ENCODE peak calls at places on chromosomes 12 and 14, in ten cellular contexts. I is lower lobe of right lung, F is cardiac fibroblast, J is AG09309, P is foreskin fibroblast, S is IMR-90, K is fibroblast of the aortic adventitia, V is fibroblast of mammary gland, G is ovary, X is HFF-Myc. Z is an unnamed sample.
A peak's percentile ranks its signal among the peaks of the same experiment; 100 is the strongest.

GRCh38 chr12:126704609-126705008 is 1562.4 kb upstream of the TMEM132C start:
- DNase-seq in V (no peak), S (no peak), F (no peak), G (no peak), J (no peak), P (no peak), K (no peak), I (no peak), X (no peak), Z (no peak)

GRCh38 chr12:112574896-112575558 is 156.3 kb downstream of the PTPN11 start:
- DNase-seq in J (no peak), X (no peak), F (no peak), I (no peak), K (no peak), V (no peak), S (no peak), P (no peak), G (no peak), Z (no peak)

GRCh38 chr12:66048843-66049537 is 81.6 kb downstream of the LLPH start:
- DNase-seq in S (peak; percentile 47), J (no peak), G (no peak), P (peak; percentile 29), X (no peak), K (peak; percentile 36), I (no peak), F (peak; percentile 52), V (peak; percentile 75), Z (peak; percentile 86)

GRCh38 chr12:40819427-40820108 is 127.3 kb downstream of the CNTN1 start:
- DNase-seq in G (no peak), K (no peak), I (peak; percentile 40), V (no peak), P (no peak), J (no peak), S (no peak), X (no peak), F (no peak), Z (no peak)

GRCh38 chr12:32946504-32947131 is 50.0 kb upstream of the PKP2 start:
- DNase-seq in K (no peak), F (no peak), V (no peak), G (no peak), P (no peak), S (no peak), X (no peak), J (no peak), I (no peak), Z (no peak)

GRCh38 chr14:29906256-29906885 is 21.3 kb downstream of the PRKD1 start:
- DNase-seq in V (peak; percentile 84), P (peak; percentile 30), F (no peak), J (no peak), S (peak; percentile 71), G (no peak), I (no peak), K (peak; percentile 19), X (no peak), Z (peak; percentile 17)

GRCh38 chr14:75561013-75561432 is 17.4 kb upstream of the FLVCR2 start:
- DNase-seq in V (peak; percentile 71), P (peak; percentile 57), I (peak; percentile 86), G (peak; percentile 52), J (peak; percentile 21), X (peak; percentile 38), K (peak; percentile 79), S (peak; percentile 67), F (peak; percentile 84), Z (peak; percentile 73)

GRCh38 chr14:59465570-59466150 is 480 bp upstream of the GPR135 start:
- DNase-seq in V (no peak), I (no peak), F (no peak), G (no peak), X (no peak), J (no peak), S (no peak), K (no peak), P (no peak), Z (no peak)

GRCh38 chr12:132597333-132598283 is 12.8 kb downstream of the LRCOL1 start:
- DNase-seq in X (no peak), I (no peak), K (peak; percentile 34), G (no peak), V (peak; percentile 29), P (peak; percentile 61), S (peak; percentile 23), J (no peak), F (peak; percentile 89), Z (peak; percentile 87)

GRCh38 chr12:14601692-14602091 is 34.0 kb upstream of the PLBD1 start:
- DNase-seq in J (no peak), V (no peak), P (no peak), S (no peak), F (no peak), I (no peak), K (no peak), X (no peak), G (no peak), Z (no peak)

GRCh38 chr12:24960222-24960855 is 11.4 kb upstream of the BCAT1 start:
- DNase-seq in J (peak; percentile 27), V (peak; percentile 69), I (no peak), F (peak; percentile 66), X (no peak), K (peak; percentile 69), P (peak; percentile 42), S (peak; percentile 72), G (no peak), Z (peak; percentile 59)

DNA sequence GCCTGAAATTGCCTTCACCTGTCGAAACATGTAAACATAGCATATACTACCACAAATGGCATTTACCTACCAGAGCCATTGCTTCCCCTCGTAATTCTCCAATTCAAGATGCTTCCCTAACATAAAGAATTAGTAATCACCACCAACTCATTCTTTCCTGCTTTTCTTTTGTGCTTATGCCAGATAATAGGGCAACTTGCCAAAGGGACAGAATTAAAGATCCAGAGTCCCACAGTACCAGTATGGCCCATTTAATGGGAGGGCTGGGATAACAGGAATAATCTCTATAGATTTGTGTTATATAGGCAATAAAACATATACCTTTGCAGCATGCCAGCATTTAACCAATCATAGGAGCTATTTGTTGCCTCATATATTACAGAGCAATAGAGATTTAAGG is 31.0 kb downstream of the ATF7 start:
- DNase-seq in G (no peak), F (peak; percentile 34), J (no peak), P (no peak), S (no peak), X (no peak), V (no peak), I (no peak), K (no peak), Z (no peak)
- TF ChIP-seq CTCF in G (no peak), F (no peak), J (no peak), P (no peak), S (no peak), X (no peak), V (no peak), I (no peak), K (no peak), Z (no peak)

GRCh38 chr14:53110103-53110502 is 43.0 kb downstream of the DDHD1 start:
- DNase-seq in F (no peak), K (no peak), S (no peak), P (no peak), I (no peak), V (no peak), G (no peak), J (no peak), X (no peak), Z (no peak)

GRCh38 chr14:53109688-53110041 is 43.5 kb downstream of the DDHD1 start:
- DNase-seq in F (no peak), S (no peak), V (no peak), X (no peak), K (no peak), G (no peak), I (no peak), J (no peak), P (no peak), Z (no peak)

GRCh38 chr14:53109028-53109687 is 44.0 kb downstream of the DDHD1 start:
- DNase-seq in P (no peak), F (no peak), K (no peak), J (no peak), V (no peak), G (no peak), S (no peak), X (no peak), I (no peak), Z (peak; percentile 69)

GRCh38 chr14:53106768-53107167 is 46.4 kb downstream of the DDHD1 start:
- DNase-seq in I (no peak), G (no peak), V (no peak), X (no peak), P (no peak), S (no peak), J (no peak), F (no peak), K (no peak), Z (no peak)

GRCh38 chr14:53108292-53108937 is 44.7 kb downstream of the DDHD1 start:
- DNase-seq in G (no peak), S (no peak), F (no peak), P (no peak), V (no peak), I (no peak), J (no peak), K (no peak), X (no peak), Z (peak; percentile 44)
- H3K4me3 ChIP-seq in G (no peak overlapping the region), S (no peak overlapping the region), F (no peak overlapping the region), P (no peak overlapping the region), V (no peak overlapping the region), I (peak overlapping the region; percentile 40), J (no peak overlapping the region), K (no peak overlapping the region), X (no peak overlapping the region), Z (peak overlapping the region; percentile 54)

GRCh38 chr14:74064883-74065282 is 19.4 kb downstream of the ALDH6A1 start:
- DNase-seq in X (no peak), J (no peak), I (no peak), K (no peak), F (no peak), P (no peak), S (peak; percentile 11), G (no peak), V (peak; percentile 44), Z (peak; percentile 76)
- TF ChIP-seq CTCF in X (no peak), J (no peak), I (no peak), K (no peak), F (no peak), P (no peak), S (no peak), G (no peak), V (no peak), Z (no peak)

GRCh38 chr14:53151523-53151866 is 1.6 kb downstream of the DDHD1 start:
- DNase-seq in V (no peak), I (no peak), P (peak; percentile 4), G (no peak), J (no peak), F (no peak), K (no peak), S (no peak), X (no peak), Z (no peak)

GRCh38 chr14:53151867-53152626 is 1.1 kb downstream of the DDHD1 start:
- DNase-seq in K (peak; percentile 57), F (peak; percentile 45), X (peak; percentile 29), P (peak; percentile 51), S (peak; percentile 35), V (peak; percentile 46), J (no peak), I (peak; percentile 77), G (peak; percentile 43), Z (peak; percentile 43)

GRCh38 chr14:53153702-53154112 is 584 bp upstream of the DDHD1 start:
- DNase-seq in V (no peak), P (no peak), K (no peak), F (no peak), J (no peak), S (no peak), G (no peak), I (no peak), X (no peak), Z (no peak)

GRCh38 chr14:53152627-53152908 is 555 bp downstream of the DDHD1 start:
- DNase-seq in S (no peak), P (peak; percentile 6), F (no peak), K (no peak), X (no peak), V (no peak), J (no peak), I (no peak), G (no peak), Z (peak; percentile 32)

GRCh38 chr14:53152909-53153701 is at the start of gene DDHD1:
- DNase-seq in S (peak; percentile 65), K (peak; percentile 58), F (peak; percentile 69), J (no peak), X (no peak), P (peak; percentile 65), G (peak; percentile 67), I (peak; percentile 86), V (peak; percentile 45), Z (peak; percentile 73)
- H3K4me3 ChIP-seq in S (peak within 1 kb of the TSS; percentile 95), K (peak within 1 kb of the TSS; percentile 93), F (peak within 1 kb of the TSS; percentile 88), J (peak within 1 kb of the TSS; percentile 93), X (peak within 1 kb of the TSS; percentile 83), P (peak within 1 kb of the TSS; percentile 71), G (peak within 1 kb of the TSS; percentile 65), I (peak within 1 kb of the TSS; percentile 93), V (peak within 1 kb of the TSS; percentile 88), Z (peak within 1 kb of the TSS; percentile 86)